ENCODE peak calls at places on chromosomes 16 and 17, in four cellular contexts. One of them, this sample, is unnamed.

GRCh38 chr16:24883714-24884151 is 38.0 kb downstream of the SLC5A11 start:
- DNase-seq in PC-3: no peak
- DNase-seq in HepG2: no peak
- DNase-seq in MM.1S: no peak
- DNase-seq in this sample: no peak

GRCh38 chr17:15463363-15463762 is 4.1 kb downstream of the CDRT4 start:
- DNase-seq in PC-3: peak; percentile 75
- DNase-seq in HepG2: peak; percentile 13
- DNase-seq in MM.1S: no peak
- DNase-seq in this sample: no peak

GRCh38 chr17:41910701-41911391 is 7.9 kb downstream of the ACLY start:
- DNase-seq in PC-3: peak; percentile 91
- DNase-seq in HepG2: no peak
- DNase-seq in MM.1S: no peak
- DNase-seq in this sample: no peak

GRCh38 chr16:69417537-69418199 is 6.8 kb upstream of the CYB5B start:
- DNase-seq in MM.1S: no peak
- DNase-seq in HepG2: peak; percentile 58
- DNase-seq in PC-3: peak; percentile 70
- DNase-seq in this sample: no peak

GRCh38 chr17:40452074-40452787 is 9.0 kb downstream of the IGFBP4 start:
- DNase-seq in PC-3: no peak
- DNase-seq in HepG2: no peak
- DNase-seq in MM.1S: no peak
- DNase-seq in this sample: no peak

GRCh38 chr16:81885976-81886586 is 107.0 kb downstream of the PLCG2 start:
- DNase-seq in MM.1S: peak; percentile 11
- DNase-seq in PC-3: peak; percentile 64
- DNase-seq in HepG2: peak; percentile 31
- DNase-seq in this sample: peak; percentile 77

GRCh38 chr17:46862949-46863348 is 11.6 kb downstream of the WNT9B start:
- DNase-seq in HepG2: no peak
- DNase-seq in PC-3: no peak
- DNase-seq in MM.1S: no peak
- DNase-seq in this sample: peak; percentile 82

GRCh38 chr17:66508896-66509843 is 206.8 kb downstream of the PRKCA start:
- DNase-seq in HepG2: no peak
- DNase-seq in PC-3: peak; percentile 100
- DNase-seq in MM.1S: no peak
- DNase-seq in this sample: no peak

GRCh38 chr17:29778936-29779811 is 150.9 kb downstream of the SSH2 start:
- DNase-seq in PC-3: peak; percentile 56
- DNase-seq in MM.1S: peak; percentile 59
- DNase-seq in HepG2: peak; percentile 36
- DNase-seq in this sample: no peak

GRCh38 chr17:879546-879945 is 97.4 kb downstream of the MRM3 start:
- DNase-seq in MM.1S: peak; percentile 58
- DNase-seq in PC-3: peak; percentile 84
- DNase-seq in HepG2: peak; percentile 45
- DNase-seq in this sample: peak; percentile 87

DNA sequence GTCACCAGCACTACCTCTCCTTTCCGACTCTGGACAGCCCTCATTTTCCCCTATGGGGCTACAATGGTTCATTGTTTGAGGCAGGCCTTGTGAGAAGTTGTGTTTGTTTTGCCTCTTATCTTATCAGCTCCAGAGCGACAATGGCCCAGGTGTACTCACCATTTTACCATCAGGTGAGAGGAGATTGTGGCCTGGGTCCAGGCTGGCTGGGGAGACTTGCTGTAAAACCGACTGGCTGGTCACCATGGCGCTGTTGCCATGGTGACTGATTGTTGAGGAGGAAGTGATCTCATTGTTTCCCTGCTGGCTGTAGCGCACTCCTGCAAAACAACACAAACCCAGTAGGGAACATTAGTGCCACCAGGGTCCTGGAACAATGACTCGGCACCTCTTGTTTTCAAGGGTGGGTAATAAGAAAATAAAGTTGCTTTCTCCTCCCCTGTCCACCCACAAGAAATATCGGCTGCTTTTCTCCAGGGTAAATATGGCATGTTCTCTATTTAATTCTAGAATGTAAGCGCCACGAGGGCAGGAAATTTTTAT is 34.4 kb downstream of the HNF1B start:
- DNase-seq in MM.1S: no peak
- DNase-seq in HepG2: peak; percentile 99
- DNase-seq in PC-3: peak; percentile 10
- DNase-seq in this sample: peak; percentile 58
- H2AFZ ChIP-seq in MM.1S: no peak overlapping the region
- H2AFZ ChIP-seq in HepG2: no peak overlapping the region
- H2AFZ ChIP-seq in PC-3: no peak overlapping the region
- H2AFZ ChIP-seq in this sample: peak overlapping the region; percentile 90

GRCh38 chr16:7344806-7345416 is 12.3 kb downstream of the RBFOX1 start:
- DNase-seq in PC-3: no peak
- DNase-seq in HepG2: no peak
- DNase-seq in MM.1S: no peak
- DNase-seq in this sample: no peak
- H2AFZ ChIP-seq in PC-3: no peak overlapping the region
- H2AFZ ChIP-seq in HepG2: no peak overlapping the region
- H2AFZ ChIP-seq in MM.1S: no peak overlapping the region
- H2AFZ ChIP-seq in this sample: no peak overlapping the region

GRCh38 chr16:4169415-4169814 is 53.2 kb upstream of the ADCY9 start:
- DNase-seq in MM.1S: no peak
- DNase-seq in HepG2: no peak
- DNase-seq in PC-3: no peak
- DNase-seq in this sample: no peak
- H2AFZ ChIP-seq in MM.1S: no peak overlapping the region
- H2AFZ ChIP-seq in HepG2: no peak overlapping the region
- H2AFZ ChIP-seq in PC-3: no peak overlapping the region
- H2AFZ ChIP-seq in this sample: no peak overlapping the region

GRCh38 chr17:60102632-60103047 is 23.9 kb upstream of the HEATR6 start:
- DNase-seq in PC-3: no peak
- DNase-seq in MM.1S: no peak
- DNase-seq in HepG2: no peak
- DNase-seq in this sample: no peak
- H2AFZ ChIP-seq in PC-3: no peak overlapping the region
- H2AFZ ChIP-seq in MM.1S: no peak overlapping the region
- H2AFZ ChIP-seq in HepG2: no peak overlapping the region
- H2AFZ ChIP-seq in this sample: no peak overlapping the region

GRCh38 chr17:45086865-45087495 is 25.9 kb downstream of the NMT1 start:
- DNase-seq in HepG2: no peak
- DNase-seq in MM.1S: no peak
- DNase-seq in PC-3: no peak
- DNase-seq in this sample: no peak
- H2AFZ ChIP-seq in HepG2: no peak overlapping the region
- H2AFZ ChIP-seq in MM.1S: no peak overlapping the region
- H2AFZ ChIP-seq in PC-3: no peak overlapping the region
- H2AFZ ChIP-seq in this sample: no peak overlapping the region

GRCh38 chr17:43614560-43614959 is 47.2 kb downstream of the MEOX1 start:
- DNase-seq in MM.1S: no peak
- DNase-seq in PC-3: no peak
- DNase-seq in HepG2: no peak
- DNase-seq in this sample: no peak

GRCh38 chr17:43615952-43616351 is 45.8 kb downstream of the MEOX1 start:
- DNase-seq in MM.1S: no peak
- DNase-seq in PC-3: no peak
- DNase-seq in HepG2: no peak
- DNase-seq in this sample: no peak

GRCh38 chr17:43615330-43615729 is 46.4 kb downstream of the MEOX1 start:
- DNase-seq in PC-3: no peak
- DNase-seq in MM.1S: no peak
- DNase-seq in HepG2: no peak
- DNase-seq in this sample: no peak

GRCh38 chr17:43619696-43620095 is 42.0 kb downstream of the MEOX1 start:
- DNase-seq in MM.1S: no peak
- DNase-seq in PC-3: no peak
- DNase-seq in HepG2: no peak
- DNase-seq in this sample: no peak

GRCh38 chr17:43616865-43617264 is 44.9 kb downstream of the MEOX1 start:
- DNase-seq in MM.1S: no peak
- DNase-seq in HepG2: no peak
- DNase-seq in PC-3: no peak
- DNase-seq in this sample: no peak
- H2AFZ ChIP-seq in MM.1S: no peak overlapping the region
- H2AFZ ChIP-seq in HepG2: no peak overlapping the region
- H2AFZ ChIP-seq in PC-3: no peak overlapping the region
- H2AFZ ChIP-seq in this sample: no peak overlapping the region

DNA sequence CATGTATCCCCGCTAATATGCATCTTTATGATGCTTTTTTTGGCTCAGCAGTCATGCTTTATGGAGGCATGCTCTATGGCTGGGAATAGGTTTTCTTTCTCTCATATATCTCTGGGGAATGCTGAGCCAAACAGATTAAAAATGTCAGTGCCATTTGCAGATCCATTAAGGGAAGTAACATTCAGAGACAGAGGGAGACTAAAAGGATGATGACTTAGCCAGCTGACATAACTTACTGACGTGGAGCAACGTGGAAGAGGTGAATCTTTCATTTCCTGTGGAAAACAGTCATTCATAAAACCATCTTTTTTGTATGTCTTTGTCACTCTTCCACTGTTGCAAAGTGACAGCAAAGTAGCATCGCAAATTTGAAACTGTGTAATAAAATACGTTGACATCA is 30.1 kb downstream of the KCNJ16 start:
- DNase-seq in PC-3: no peak
- DNase-seq in HepG2: no peak
- DNase-seq in MM.1S: no peak
- DNase-seq in this sample: no peak
- H2AFZ ChIP-seq in PC-3: no peak overlapping the region
- H2AFZ ChIP-seq in HepG2: no peak overlapping the region
- H2AFZ ChIP-seq in MM.1S: no peak overlapping the region
- H2AFZ ChIP-seq in this sample: no peak overlapping the region

This sample was measured in H1.